ENCODE peak calls at places on chromosomes 2 and 18, in eight cellular contexts. Y is Right ventricle myocardium superior; W is activated effector memory CD4-positive, alpha-beta T cell treated with anti-CD3 and anti-CD28 coated beads, Interleukin-2, amount 50 U/mL, for 16 hours; O is NCI-H774; V is fibroblast of lung; H is stimulated activated naive CD8-positive, alpha-beta T cell treated with anti-CD3 and anti-CD28 coated beads, Interleukin-15, Interleukin-2, amounts not matched to agents 100 U/mL and 50 U/mL, for 24 hours; P is HS-27A; U is OCI-LY7. R is an unnamed sample.

GRCh38 chr18:13216732-13217465 is 1.7 kb upstream of the LDLRAD4 start:
- DNase-seq in Y (peak; percentile 69), W (peak; percentile 82), O (peak; percentile 11), V (no peak), H (peak; percentile 67), P (no peak), U (no peak), R (peak; percentile 65)

GRCh38 chr2:207423886-207424285 is 105.9 kb upstream of the CREB1 start:
- DNase-seq in Y (no peak), W (no peak), O (no peak), V (peak; percentile 87), H (peak; percentile 53), P (peak; percentile 65), U (no peak), R (no peak)

GRCh38 chr2:235032949-235033348 is 81.1 kb downstream of the SH3BP4 start:
- DNase-seq in Y (peak; percentile 26), W (no peak), O (no peak), V (no peak), H (no peak), P (no peak), U (no peak), R (no peak)

GRCh38 chr18:52070295-52070756 is 269.7 kb upstream of the DCC start:
- DNase-seq in Y (no peak), W (no peak), O (no peak), V (no peak), H (no peak), P (no peak), U (no peak), R (no peak)

GRCh38 chr2:17336458-17336857 is 181.8 kb downstream of the RAD51AP2 start:
- DNase-seq in Y (no peak), W (no peak), O (no peak), V (no peak), H (no peak), P (no peak), U (no peak), R (no peak)

GRCh38 chr2:20617081-20617575 is 33.8 kb downstream of the HS1BP3 start:
- DNase-seq in Y (peak; percentile 91), W (peak; percentile 51), O (no peak), V (peak; percentile 81), H (no peak), P (no peak), U (no peak), R (no peak)

GRCh38 chr18:3498705-3499451 is 48.9 kb downstream of the TGIF1 start:
- DNase-seq in Y (peak; percentile 56), W (peak; percentile 65), O (no peak), V (peak; percentile 44), H (peak; percentile 29), P (no peak), U (peak; percentile 70), R (no peak)

GRCh38 chr18:67266591-67267237 is 249.8 kb downstream of the DSEL start:
- DNase-seq in Y (no peak), W (no peak), O (no peak), V (peak; percentile 55), H (no peak), P (no peak), U (no peak), R (no peak)

GRCh38 chr2:161131074-161131680 is 29.1 kb upstream of the TANK start:
- DNase-seq in Y (no peak), W (no peak), O (no peak), V (no peak), H (no peak), P (no peak), U (no peak), R (no peak)

GRCh38 chr2:175937216-175937615 is 64.9 kb downstream of the LNPK start:
- DNase-seq in Y (no peak), W (no peak), O (no peak), V (no peak), H (no peak), P (no peak), U (no peak), R (no peak)

GRCh38 chr2:233866479-233866878 is 1.7 kb downstream of the MSL3B start:
- DNase-seq in Y (no peak), W (no peak), O (no peak), V (no peak), H (no peak), P (no peak), U (no peak), R (no peak)

GRCh38 chr18:27363918-27364317 is 178.8 kb upstream of the CHST9 start:
- DNase-seq in Y (no peak), W (no peak), O (no peak), V (no peak), H (no peak), P (no peak), U (peak; percentile 4), R (no peak)

R was measured in B cell.